ENCODE peak calls at places on chromosome 22, in eight cellular contexts. One of them, this sample, is unnamed.

GRCh38 chr22:36385491-36386350 is 2.0 kb downstream of the MYH9 start:
- DNase-seq in activated CD4-positive, alpha-beta memory T cell treated with anti-CD3 and anti-CD28 coated beads for 36 hours: peak
- DNase-seq in neural progenitor cell: peak
- DNase-seq in NCI-H510A treated with DMSO at 0.1 percent for 48 hours: peak
- DNase-seq in stimulated activated CD8-positive, alpha-beta memory T cell treated with anti-CD3 and anti-CD28 coated beads, Interleukin-15, amount 100 ng/mL, for 24 hours: no peak
- DNase-seq in stimulated activated CD4-positive, alpha-beta T cell treated with anti-CD3 and anti-CD28 coated beads, TNF-alpha, amount 100 ng/mL, for 4 hours: no peak
- DNase-seq in lung: peak
- DNase-seq in body of pancreas: peak
- DNase-seq in this sample: peak

GRCh38 chr22:37887610-37888378 is 18.3 kb upstream of the MICALL1 start:
- DNase-seq in NCI-H510A treated with DMSO at 0.1 percent for 48 hours: no peak
- DNase-seq in activated CD4-positive, alpha-beta memory T cell treated with anti-CD3 and anti-CD28 coated beads for 36 hours: no peak
- DNase-seq in stimulated activated CD4-positive, alpha-beta T cell treated with anti-CD3 and anti-CD28 coated beads, TNF-alpha, amount 100 ng/mL, for 4 hours: no peak
- DNase-seq in stimulated activated CD8-positive, alpha-beta memory T cell treated with anti-CD3 and anti-CD28 coated beads, Interleukin-15, amount 100 ng/mL, for 24 hours: no peak
- DNase-seq in body of pancreas: no peak
- DNase-seq in neural progenitor cell: peak
- DNase-seq in lung: peak
- DNase-seq in this sample: no peak

GRCh38 chr22:48417143-48418070 is 1410.3 kb downstream of the BRD1 start:
- DNase-seq in stimulated activated CD8-positive, alpha-beta memory T cell treated with anti-CD3 and anti-CD28 coated beads, Interleukin-15, amount 100 ng/mL, for 24 hours: no peak
- DNase-seq in NCI-H510A treated with DMSO at 0.1 percent for 48 hours: no peak
- DNase-seq in lung: no peak
- DNase-seq in stimulated activated CD4-positive, alpha-beta T cell treated with anti-CD3 and anti-CD28 coated beads, TNF-alpha, amount 100 ng/mL, for 4 hours: no peak
- DNase-seq in neural progenitor cell: no peak
- DNase-seq in activated CD4-positive, alpha-beta memory T cell treated with anti-CD3 and anti-CD28 coated beads for 36 hours: no peak
- DNase-seq in body of pancreas: no peak
- DNase-seq in this sample: no peak

GRCh38 chr22:41444360-41445170 is 2.0 kb downstream of the TOB2 start:
- DNase-seq in activated CD4-positive, alpha-beta memory T cell treated with anti-CD3 and anti-CD28 coated beads for 36 hours: peak
- DNase-seq in stimulated activated CD8-positive, alpha-beta memory T cell treated with anti-CD3 and anti-CD28 coated beads, Interleukin-15, amount 100 ng/mL, for 24 hours: peak
- DNase-seq in lung: peak
- DNase-seq in NCI-H510A treated with DMSO at 0.1 percent for 48 hours: peak
- DNase-seq in body of pancreas: peak
- DNase-seq in stimulated activated CD4-positive, alpha-beta T cell treated with anti-CD3 and anti-CD28 coated beads, TNF-alpha, amount 100 ng/mL, for 4 hours: peak
- DNase-seq in neural progenitor cell: peak
- DNase-seq in this sample: peak

GRCh38 chr22:43478621-43479285 is 66.9 kb downstream of the MPPED1 start:
- DNase-seq in stimulated activated CD4-positive, alpha-beta T cell treated with anti-CD3 and anti-CD28 coated beads, TNF-alpha, amount 100 ng/mL, for 4 hours: no peak
- DNase-seq in neural progenitor cell: no peak
- DNase-seq in lung: no peak
- DNase-seq in body of pancreas: no peak
- DNase-seq in stimulated activated CD8-positive, alpha-beta memory T cell treated with anti-CD3 and anti-CD28 coated beads, Interleukin-15, amount 100 ng/mL, for 24 hours: no peak
- DNase-seq in activated CD4-positive, alpha-beta memory T cell treated with anti-CD3 and anti-CD28 coated beads for 36 hours: peak
- DNase-seq in NCI-H510A treated with DMSO at 0.1 percent for 48 hours: no peak
- DNase-seq in this sample: no peak

GRCh38 chr22:43128928-43129424 is 14.2 kb downstream of the MCAT start:
- DNase-seq in NCI-H510A treated with DMSO at 0.1 percent for 48 hours: peak
- DNase-seq in neural progenitor cell: no peak
- DNase-seq in stimulated activated CD8-positive, alpha-beta memory T cell treated with anti-CD3 and anti-CD28 coated beads, Interleukin-15, amount 100 ng/mL, for 24 hours: no peak
- DNase-seq in activated CD4-positive, alpha-beta memory T cell treated with anti-CD3 and anti-CD28 coated beads for 36 hours: no peak
- DNase-seq in body of pancreas: peak
- DNase-seq in stimulated activated CD4-positive, alpha-beta T cell treated with anti-CD3 and anti-CD28 coated beads, TNF-alpha, amount 100 ng/mL, for 4 hours: no peak
- DNase-seq in lung: no peak
- DNase-seq in this sample: no peak

GRCh38 chr22:47126344-47126811 is 363.9 kb downstream of the TBC1D22A start:
- DNase-seq in lung: no peak
- DNase-seq in activated CD4-positive, alpha-beta memory T cell treated with anti-CD3 and anti-CD28 coated beads for 36 hours: no peak
- DNase-seq in NCI-H510A treated with DMSO at 0.1 percent for 48 hours: no peak
- DNase-seq in neural progenitor cell: no peak
- DNase-seq in stimulated activated CD4-positive, alpha-beta T cell treated with anti-CD3 and anti-CD28 coated beads, TNF-alpha, amount 100 ng/mL, for 4 hours: no peak
- DNase-seq in body of pancreas: no peak
- DNase-seq in stimulated activated CD8-positive, alpha-beta memory T cell treated with anti-CD3 and anti-CD28 coated beads, Interleukin-15, amount 100 ng/mL, for 24 hours: no peak
- DNase-seq in this sample: no peak

GRCh38 chr22:35443338-35443737 is 43.4 kb downstream of the MCM5 start:
- DNase-seq in stimulated activated CD4-positive, alpha-beta T cell treated with anti-CD3 and anti-CD28 coated beads, TNF-alpha, amount 100 ng/mL, for 4 hours: no peak
- DNase-seq in NCI-H510A treated with DMSO at 0.1 percent for 48 hours: no peak
- DNase-seq in neural progenitor cell: no peak
- DNase-seq in lung: no peak
- DNase-seq in stimulated activated CD8-positive, alpha-beta memory T cell treated with anti-CD3 and anti-CD28 coated beads, Interleukin-15, amount 100 ng/mL, for 24 hours: no peak
- DNase-seq in body of pancreas: no peak
- DNase-seq in activated CD4-positive, alpha-beta memory T cell treated with anti-CD3 and anti-CD28 coated beads for 36 hours: no peak
- DNase-seq in this sample: no peak

GRCh38 chr22:39215430-39216142 is 29.2 kb downstream of the PDGFB start:
- DNase-seq in stimulated activated CD8-positive, alpha-beta memory T cell treated with anti-CD3 and anti-CD28 coated beads, Interleukin-15, amount 100 ng/mL, for 24 hours: no peak
- DNase-seq in activated CD4-positive, alpha-beta memory T cell treated with anti-CD3 and anti-CD28 coated beads for 36 hours: peak
- DNase-seq in lung: no peak
- DNase-seq in stimulated activated CD4-positive, alpha-beta T cell treated with anti-CD3 and anti-CD28 coated beads, TNF-alpha, amount 100 ng/mL, for 4 hours: no peak
- DNase-seq in body of pancreas: no peak
- DNase-seq in NCI-H510A treated with DMSO at 0.1 percent for 48 hours: no peak
- DNase-seq in neural progenitor cell: peak
- DNase-seq in this sample: peak

GRCh38 chr22:43159484-43160178 is 8.3 kb downstream of the TSPO start:
- DNase-seq in NCI-H510A treated with DMSO at 0.1 percent for 48 hours: no peak
- DNase-seq in stimulated activated CD4-positive, alpha-beta T cell treated with anti-CD3 and anti-CD28 coated beads, TNF-alpha, amount 100 ng/mL, for 4 hours: no peak
- DNase-seq in body of pancreas: peak
- DNase-seq in neural progenitor cell: peak
- DNase-seq in stimulated activated CD8-positive, alpha-beta memory T cell treated with anti-CD3 and anti-CD28 coated beads, Interleukin-15, amount 100 ng/mL, for 24 hours: no peak
- DNase-seq in lung: no peak
- DNase-seq in activated CD4-positive, alpha-beta memory T cell treated with anti-CD3 and anti-CD28 coated beads for 36 hours: no peak
- DNase-seq in this sample: no peak

GRCh38 chr22:50027639-50028537 is 15.3 kb upstream of the IL17REL start:
- DNase-seq in lung: no peak
- DNase-seq in neural progenitor cell: no peak
- DNase-seq in NCI-H510A treated with DMSO at 0.1 percent for 48 hours: no peak
- DNase-seq in body of pancreas: no peak
- DNase-seq in stimulated activated CD4-positive, alpha-beta T cell treated with anti-CD3 and anti-CD28 coated beads, TNF-alpha, amount 100 ng/mL, for 4 hours: no peak
- DNase-seq in activated CD4-positive, alpha-beta memory T cell treated with anti-CD3 and anti-CD28 coated beads for 36 hours: peak
- DNase-seq in stimulated activated CD8-positive, alpha-beta memory T cell treated with anti-CD3 and anti-CD28 coated beads, Interleukin-15, amount 100 ng/mL, for 24 hours: no peak
- DNase-seq in this sample: peak

GRCh38 chr22:20015971-20016733 is 471 bp downstream of the ARVCF start:
- DNase-seq in stimulated activated CD4-positive, alpha-beta T cell treated with anti-CD3 and anti-CD28 coated beads, TNF-alpha, amount 100 ng/mL, for 4 hours: peak
- DNase-seq in NCI-H510A treated with DMSO at 0.1 percent for 48 hours: no peak
- DNase-seq in neural progenitor cell: peak
- DNase-seq in stimulated activated CD8-positive, alpha-beta memory T cell treated with anti-CD3 and anti-CD28 coated beads, Interleukin-15, amount 100 ng/mL, for 24 hours: no peak
- DNase-seq in lung: no peak
- DNase-seq in body of pancreas: peak
- DNase-seq in activated CD4-positive, alpha-beta memory T cell treated with anti-CD3 and anti-CD28 coated beads for 36 hours: peak
- DNase-seq in this sample: no peak

GRCh38 chr22:27795053-27795452 is 6.5 kb downstream of the MN1 start:
- DNase-seq in lung: no peak
- DNase-seq in neural progenitor cell: peak
- DNase-seq in stimulated activated CD4-positive, alpha-beta T cell treated with anti-CD3 and anti-CD28 coated beads, TNF-alpha, amount 100 ng/mL, for 4 hours: no peak
- DNase-seq in NCI-H510A treated with DMSO at 0.1 percent for 48 hours: no peak
- DNase-seq in stimulated activated CD8-positive, alpha-beta memory T cell treated with anti-CD3 and anti-CD28 coated beads, Interleukin-15, amount 100 ng/mL, for 24 hours: no peak
- DNase-seq in body of pancreas: no peak
- DNase-seq in activated CD4-positive, alpha-beta memory T cell treated with anti-CD3 and anti-CD28 coated beads for 36 hours: no peak
- DNase-seq in this sample: no peak

GRCh38 chr22:45455212-45455611 is 41.7 kb downstream of the RIBC2 start:
- DNase-seq in lung: no peak
- DNase-seq in activated CD4-positive, alpha-beta memory T cell treated with anti-CD3 and anti-CD28 coated beads for 36 hours: no peak
- DNase-seq in stimulated activated CD4-positive, alpha-beta T cell treated with anti-CD3 and anti-CD28 coated beads, TNF-alpha, amount 100 ng/mL, for 4 hours: no peak
- DNase-seq in body of pancreas: no peak
- DNase-seq in stimulated activated CD8-positive, alpha-beta memory T cell treated with anti-CD3 and anti-CD28 coated beads, Interleukin-15, amount 100 ng/mL, for 24 hours: no peak
- DNase-seq in neural progenitor cell: no peak
- DNase-seq in NCI-H510A treated with DMSO at 0.1 percent for 48 hours: no peak
- DNase-seq in this sample: no peak

GRCh38 chr22:24155597-24156145 is 25.6 kb upstream of the SUSD2 start:
- DNase-seq in body of pancreas: peak
- DNase-seq in stimulated activated CD4-positive, alpha-beta T cell treated with anti-CD3 and anti-CD28 coated beads, TNF-alpha, amount 100 ng/mL, for 4 hours: no peak
- DNase-seq in activated CD4-positive, alpha-beta memory T cell treated with anti-CD3 and anti-CD28 coated beads for 36 hours: peak
- DNase-seq in NCI-H510A treated with DMSO at 0.1 percent for 48 hours: no peak
- DNase-seq in neural progenitor cell: peak
- DNase-seq in stimulated activated CD8-positive, alpha-beta memory T cell treated with anti-CD3 and anti-CD28 coated beads, Interleukin-15, amount 100 ng/mL, for 24 hours: no peak
- DNase-seq in lung: peak
- DNase-seq in this sample: peak

GRCh38 chr22:42862045-42862734 is 5.1 kb upstream of the ARFGAP3 start:
- DNase-seq in stimulated activated CD8-positive, alpha-beta memory T cell treated with anti-CD3 and anti-CD28 coated beads, Interleukin-15, amount 100 ng/mL, for 24 hours: no peak
- DNase-seq in neural progenitor cell: no peak
- DNase-seq in body of pancreas: no peak
- DNase-seq in lung: no peak
- DNase-seq in NCI-H510A treated with DMSO at 0.1 percent for 48 hours: no peak
- DNase-seq in stimulated activated CD4-positive, alpha-beta T cell treated with anti-CD3 and anti-CD28 coated beads, TNF-alpha, amount 100 ng/mL, for 4 hours: no peak
- DNase-seq in activated CD4-positive, alpha-beta memory T cell treated with anti-CD3 and anti-CD28 coated beads for 36 hours: no peak
- DNase-seq in this sample: no peak

GRCh38 chr22:25898707-25899365 is 156.8 kb downstream of the MYO18B start:
- DNase-seq in NCI-H510A treated with DMSO at 0.1 percent for 48 hours: no peak
- DNase-seq in stimulated activated CD8-positive, alpha-beta memory T cell treated with anti-CD3 and anti-CD28 coated beads, Interleukin-15, amount 100 ng/mL, for 24 hours: no peak
- DNase-seq in activated CD4-positive, alpha-beta memory T cell treated with anti-CD3 and anti-CD28 coated beads for 36 hours: no peak
- DNase-seq in lung: no peak
- DNase-seq in neural progenitor cell: peak
- DNase-seq in stimulated activated CD4-positive, alpha-beta T cell treated with anti-CD3 and anti-CD28 coated beads, TNF-alpha, amount 100 ng/mL, for 4 hours: no peak
- DNase-seq in body of pancreas: no peak
- DNase-seq in this sample: no peak

GRCh38 chr22:39943366-39943765 is 16.8 kb upstream of the TMA7B start:
- DNase-seq in stimulated activated CD4-positive, alpha-beta T cell treated with anti-CD3 and anti-CD28 coated beads, TNF-alpha, amount 100 ng/mL, for 4 hours: no peak
- DNase-seq in NCI-H510A treated with DMSO at 0.1 percent for 48 hours: peak
- DNase-seq in neural progenitor cell: peak
- DNase-seq in body of pancreas: no peak
- DNase-seq in activated CD4-positive, alpha-beta memory T cell treated with anti-CD3 and anti-CD28 coated beads for 36 hours: peak
- DNase-seq in stimulated activated CD8-positive, alpha-beta memory T cell treated with anti-CD3 and anti-CD28 coated beads, Interleukin-15, amount 100 ng/mL, for 24 hours: no peak
- DNase-seq in lung: no peak
- DNase-seq in this sample: peak

GRCh38 chr22:44689173-44689572 is 12.8 kb upstream of the PRR5 start:
- DNase-seq in neural progenitor cell: no peak
- DNase-seq in lung: no peak
- DNase-seq in stimulated activated CD4-positive, alpha-beta T cell treated with anti-CD3 and anti-CD28 coated beads, TNF-alpha, amount 100 ng/mL, for 4 hours: no peak
- DNase-seq in activated CD4-positive, alpha-beta memory T cell treated with anti-CD3 and anti-CD28 coated beads for 36 hours: no peak
- DNase-seq in stimulated activated CD8-positive, alpha-beta memory T cell treated with anti-CD3 and anti-CD28 coated beads, Interleukin-15, amount 100 ng/mL, for 24 hours: no peak
- DNase-seq in NCI-H510A treated with DMSO at 0.1 percent for 48 hours: no peak
- DNase-seq in body of pancreas: no peak
- DNase-seq in this sample: no peak

GRCh38 chr22:43946391-43946680 is 8.9 kb upstream of the SAMM50 start:
- DNase-seq in lung: no peak
- DNase-seq in neural progenitor cell: peak
- DNase-seq in NCI-H510A treated with DMSO at 0.1 percent for 48 hours: no peak
- DNase-seq in stimulated activated CD8-positive, alpha-beta memory T cell treated with anti-CD3 and anti-CD28 coated beads, Interleukin-15, amount 100 ng/mL, for 24 hours: no peak
- DNase-seq in activated CD4-positive, alpha-beta memory T cell treated with anti-CD3 and anti-CD28 coated beads for 36 hours: no peak
- DNase-seq in stimulated activated CD4-positive, alpha-beta T cell treated with anti-CD3 and anti-CD28 coated beads, TNF-alpha, amount 100 ng/mL, for 4 hours: no peak
- DNase-seq in body of pancreas: no peak
- DNase-seq in this sample: no peak

GRCh38 chr22:45335854-45336492 is 26.2 kb downstream of the FAM118A start:
- DNase-seq in NCI-H510A treated with DMSO at 0.1 percent for 48 hours: no peak
- DNase-seq in activated CD4-positive, alpha-beta memory T cell treated with anti-CD3 and anti-CD28 coated beads for 36 hours: no peak
- DNase-seq in stimulated activated CD8-positive, alpha-beta memory T cell treated with anti-CD3 and anti-CD28 coated beads, Interleukin-15, amount 100 ng/mL, for 24 hours: no peak
- DNase-seq in lung: no peak
- DNase-seq in stimulated activated CD4-positive, alpha-beta T cell treated with anti-CD3 and anti-CD28 coated beads, TNF-alpha, amount 100 ng/mL, for 4 hours: no peak
- DNase-seq in body of pancreas: no peak
- DNase-seq in neural progenitor cell: no peak
- DNase-seq in this sample: no peak

GRCh38 chr22:37639070-37639760 is at the start of gene SH3BP1:
- DNase-seq in stimulated activated CD4-positive, alpha-beta T cell treated with anti-CD3 and anti-CD28 coated beads, TNF-alpha, amount 100 ng/mL, for 4 hours: no peak
- DNase-seq in neural progenitor cell: peak
- DNase-seq in lung: no peak
- DNase-seq in activated CD4-positive, alpha-beta memory T cell treated with anti-CD3 and anti-CD28 coated beads for 36 hours: peak
- DNase-seq in stimulated activated CD8-positive, alpha-beta memory T cell treated with anti-CD3 and anti-CD28 coated beads, Interleukin-15, amount 100 ng/mL, for 24 hours: no peak
- DNase-seq in body of pancreas: peak
- DNase-seq in NCI-H510A treated with DMSO at 0.1 percent for 48 hours: peak
- DNase-seq in this sample: peak

GRCh38 chr22:23376256-23376655 is 195.9 kb downstream of the BCR start:
- DNase-seq in lung: no peak
- DNase-seq in neural progenitor cell: no peak
- DNase-seq in stimulated activated CD4-positive, alpha-beta T cell treated with anti-CD3 and anti-CD28 coated beads, TNF-alpha, amount 100 ng/mL, for 4 hours: no peak
- DNase-seq in body of pancreas: no peak
- DNase-seq in activated CD4-positive, alpha-beta memory T cell treated with anti-CD3 and anti-CD28 coated beads for 36 hours: peak
- DNase-seq in NCI-H510A treated with DMSO at 0.1 percent for 48 hours: no peak
- DNase-seq in stimulated activated CD8-positive, alpha-beta memory T cell treated with anti-CD3 and anti-CD28 coated beads, Interleukin-15, amount 100 ng/mL, for 24 hours: no peak
- DNase-seq in this sample: peak

GRCh38 chr22:25393121-25393805 is 171.2 kb upstream of the GRK3 start:
- DNase-seq in activated CD4-positive, alpha-beta memory T cell treated with anti-CD3 and anti-CD28 coated beads for 36 hours: no peak
- DNase-seq in lung: no peak
- DNase-seq in NCI-H510A treated with DMSO at 0.1 percent for 48 hours: no peak
- DNase-seq in neural progenitor cell: no peak
- DNase-seq in body of pancreas: no peak
- DNase-seq in stimulated activated CD4-positive, alpha-beta T cell treated with anti-CD3 and anti-CD28 coated beads, TNF-alpha, amount 100 ng/mL, for 4 hours: no peak
- DNase-seq in stimulated activated CD8-positive, alpha-beta memory T cell treated with anti-CD3 and anti-CD28 coated beads, Interleukin-15, amount 100 ng/mL, for 24 hours: no peak
- DNase-seq in this sample: no peak

GRCh38 chr22:32407332-32407731 is 4.7 kb downstream of the RTCB start:
- DNase-seq in stimulated activated CD8-positive, alpha-beta memory T cell treated with anti-CD3 and anti-CD28 coated beads, Interleukin-15, amount 100 ng/mL, for 24 hours: no peak
- DNase-seq in NCI-H510A treated with DMSO at 0.1 percent for 48 hours: no peak
- DNase-seq in activated CD4-positive, alpha-beta memory T cell treated with anti-CD3 and anti-CD28 coated beads for 36 hours: no peak
- DNase-seq in lung: no peak
- DNase-seq in body of pancreas: no peak
- DNase-seq in neural progenitor cell: no peak
- DNase-seq in stimulated activated CD4-positive, alpha-beta T cell treated with anti-CD3 and anti-CD28 coated beads, TNF-alpha, amount 100 ng/mL, for 4 hours: no peak
- DNase-seq in this sample: no peak

GRCh38 chr22:50340157-50340879 is 2.8 kb upstream of the PPP6R2 start:
- DNase-seq in stimulated activated CD8-positive, alpha-beta memory T cell treated with anti-CD3 and anti-CD28 coated beads, Interleukin-15, amount 100 ng/mL, for 24 hours: no peak
- DNase-seq in activated CD4-positive, alpha-beta memory T cell treated with anti-CD3 and anti-CD28 coated beads for 36 hours: peak
- DNase-seq in lung: no peak
- DNase-seq in body of pancreas: no peak
- DNase-seq in NCI-H510A treated with DMSO at 0.1 percent for 48 hours: no peak
- DNase-seq in neural progenitor cell: peak
- DNase-seq in stimulated activated CD4-positive, alpha-beta T cell treated with anti-CD3 and anti-CD28 coated beads, TNF-alpha, amount 100 ng/mL, for 4 hours: no peak
- DNase-seq in this sample: no peak

GRCh38 chr22:24540470-24540869 is 14.5 kb downstream of the GUCD1 start:
- DNase-seq in body of pancreas: no peak
- DNase-seq in neural progenitor cell: no peak
- DNase-seq in lung: no peak
- DNase-seq in stimulated activated CD4-positive, alpha-beta T cell treated with anti-CD3 and anti-CD28 coated beads, TNF-alpha, amount 100 ng/mL, for 4 hours: no peak
- DNase-seq in activated CD4-positive, alpha-beta memory T cell treated with anti-CD3 and anti-CD28 coated beads for 36 hours: no peak
- DNase-seq in stimulated activated CD8-positive, alpha-beta memory T cell treated with anti-CD3 and anti-CD28 coated beads, Interleukin-15, amount 100 ng/mL, for 24 hours: no peak
- DNase-seq in NCI-H510A treated with DMSO at 0.1 percent for 48 hours: no peak
- DNase-seq in this sample: no peak